ENCODE peak calls at places on chromosome 13, in four cellular contexts. D is IMR-90, F is OCI-LY7, M is hepatocyte. A is an unnamed sample.

GRCh38 chr13:51679616-51680015 is 95.4 kb downstream of the WDFY2 start:
- DNase-seq in M (no peak), F (no peak), D (no peak), A (no peak)

GRCh38 chr13:98226520-98226919 is 49.5 kb upstream of the RNF113B start:
- DNase-seq in F (no peak), M (no peak), D (no peak), A (no peak)

GRCh38 chr13:97298816-97299215 is 76.7 kb downstream of the MBNL2 start:
- DNase-seq in F (no peak), D (peak; percentile 47), M (no peak), A (no peak)

GRCh38 chr13:23445794-23446193 is 12.3 kb upstream of the SACS start:
- DNase-seq in F (no peak), D (no peak), M (no peak), A (peak; percentile 66)

GRCh38 chr13:20188649-20189553 is 3.8 kb downstream of the GJB2 start:
- DNase-seq in M (no peak), F (peak; percentile 5), D (no peak), A (no peak)

GRCh38 chr13:32261567-32261966 is 53.6 kb downstream of the ZAR1L start:
- DNase-seq in D (peak; percentile 92), F (no peak), M (peak; percentile 76), A (peak; percentile 60)

GRCh38 chr13:79491715-79492114 is 10.8 kb downstream of the NDFIP2 start:
- DNase-seq in M (no peak), F (no peak), D (peak; percentile 71), A (peak; percentile 95)

GRCh38 chr13:98930014-98930625 is 47.7 kb downstream of the DOCK9 start:
- DNase-seq in F (no peak), M (peak; percentile 29), D (no peak), A (no peak)

GRCh38 chr13:47178090-47178950 is 281.5 kb upstream of the HTR2A start:
- DNase-seq in D (no peak), M (no peak), F (peak; percentile 2), A (no peak)

GRCh38 chr13:105627270-105627669 is 908.2 kb downstream of the EFNB2 start:
- DNase-seq in M (no peak), F (no peak), D (no peak), A (no peak)

GRCh38 chr13:75372923-75373841 is 108.8 kb downstream of the TBC1D4 start:
- DNase-seq in F (no peak), D (no peak), M (no peak), A (no peak)

GRCh38 chr13:31209172-31209818 is 9.5 kb downstream of the B3GLCT start:
- DNase-seq in D (peak; percentile 36), F (no peak), M (peak; percentile 43), A (no peak)

GRCh38 chr13:45750566-45750965 is 48.4 kb downstream of the CBY2 start:
- DNase-seq in F (no peak), M (no peak), D (no peak), A (no peak)

GRCh38 chr13:96100457-96101220 is 10.7 kb downstream of the HS6ST3 start:
- DNase-seq in M (no peak), F (no peak), D (no peak), A (no peak)

GRCh38 chr13:53338760-53339159 is 310.1 kb downstream of the OLFM4 start:
- DNase-seq in D (no peak), F (no peak), M (no peak), A (no peak)

GRCh38 chr13:29513002-29513980 is 82.2 kb downstream of the SLC7A1 start:
- DNase-seq in F (no peak), M (no peak), D (peak; percentile 63), A (peak; percentile 10)

GRCh38 chr13:107867701-107868661 is 347.4 kb downstream of the LIG4 start:
- DNase-seq in F (no peak), D (peak; percentile 57), M (peak; percentile 76), A (peak; percentile 41)

GRCh38 chr13:59112375-59112774 is 1051.4 kb downstream of the DIAPH3 start:
- DNase-seq in F (no peak), D (peak; percentile 99), M (peak; percentile 21), A (peak; percentile 64)

GRCh38 chr13:24348797-24349515 is 39.6 kb downstream of the C1QTNF9 start:
- DNase-seq in F (no peak), D (no peak), M (peak; percentile 26), A (peak; percentile 60)

GRCh38 chr13:71320452-71320851 is 546.6 kb downstream of the DACH1 start:
- DNase-seq in M (peak; percentile 23), D (peak; percentile 41), F (peak; percentile 2), A (peak; percentile 7)

DNA sequence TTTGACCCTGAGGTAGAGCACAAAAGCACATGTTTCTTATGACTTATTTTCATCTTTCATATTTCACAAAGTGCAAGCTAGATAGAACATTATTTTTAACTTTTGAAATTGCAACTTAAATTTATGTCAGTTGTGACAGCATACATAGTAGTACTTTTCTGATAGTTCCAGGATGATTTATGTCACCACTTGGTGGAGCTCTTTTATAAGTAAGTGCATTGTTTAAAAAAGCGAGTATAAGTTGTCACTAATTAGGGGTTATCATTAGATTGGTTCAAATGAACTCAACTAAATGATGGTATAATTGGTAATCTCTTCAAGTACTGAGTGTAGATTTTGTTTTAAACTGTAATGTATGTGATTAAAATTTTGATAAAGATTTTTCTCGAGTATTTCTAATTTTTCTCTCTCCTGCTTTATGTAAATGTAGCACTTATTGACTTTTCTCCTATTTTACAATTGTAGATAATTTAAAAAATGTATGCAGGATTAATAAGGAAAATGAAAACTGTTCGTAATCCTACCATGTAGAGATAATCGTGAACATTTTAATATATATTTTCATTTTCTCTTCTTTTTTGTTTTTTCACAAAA is 31.1 kb downstream of the RB1 start:
- DNase-seq in F (peak; percentile 65), M (peak; percentile 39), D (peak; percentile 45), A (peak; percentile 17)
- TF ChIP-seq CTCF in F (peak; percentile 99), M (peak; percentile 65), D (peak; percentile 66), A (peak; percentile 59)

DNA sequence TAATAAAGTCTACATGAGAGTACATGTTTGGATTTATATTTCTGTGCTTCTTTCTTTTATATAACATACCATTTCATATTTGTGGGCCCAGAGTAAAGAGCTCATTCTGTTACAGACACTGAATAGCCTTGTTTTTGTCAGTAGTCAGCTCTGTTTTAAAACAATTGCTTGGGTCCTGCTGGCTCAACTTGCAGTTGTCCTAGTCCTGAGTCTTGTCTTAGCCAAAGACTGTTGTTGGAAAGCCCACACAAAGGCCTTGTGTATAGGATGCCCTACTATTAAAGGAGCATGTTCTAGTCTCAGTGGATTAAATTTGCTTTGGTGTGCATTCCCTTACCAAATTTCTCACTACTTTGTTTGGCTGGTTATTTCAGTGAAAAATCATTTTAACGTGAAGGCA is 3.8 kb upstream of the KCNRG start:
- DNase-seq in F (no peak), M (no peak), D (no peak), A (no peak)
- H4K20me1 ChIP-seq in F (no peaks in the 10 kb centered on the region), M (peaks cover 7% of the 10 kb centered on the region), D (peaks cover 13% of the 10 kb centered on the region), A (no peaks in the 10 kb centered on the region)

DNA sequence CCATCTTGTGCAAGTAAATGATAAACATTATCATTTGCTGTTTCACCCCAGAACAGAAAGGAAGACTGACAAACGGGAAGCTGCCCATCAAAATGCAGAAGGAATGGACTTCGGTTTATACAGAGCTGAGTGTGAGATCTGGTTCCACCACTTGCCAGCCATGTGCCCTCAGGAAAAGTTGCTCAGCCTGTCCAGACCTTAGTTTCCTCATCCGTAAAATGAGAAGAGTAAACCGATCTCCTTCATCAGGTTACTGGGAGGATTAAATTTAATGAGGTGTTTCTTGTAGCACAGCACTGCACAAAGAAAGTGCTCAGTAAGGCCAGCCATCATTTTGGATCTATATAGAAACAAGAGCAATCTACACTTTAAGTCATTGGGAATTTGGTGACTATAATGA is 36.7 kb upstream of the SERP2 start:
- DNase-seq in M (no peak), D (no peak), F (no peak), A (no peak)
- H3K27ac ChIP-seq in M (no peak overlapping the region), D (no peak overlapping the region), F (no peak overlapping the region), A (no peak overlapping the region)

DNA sequence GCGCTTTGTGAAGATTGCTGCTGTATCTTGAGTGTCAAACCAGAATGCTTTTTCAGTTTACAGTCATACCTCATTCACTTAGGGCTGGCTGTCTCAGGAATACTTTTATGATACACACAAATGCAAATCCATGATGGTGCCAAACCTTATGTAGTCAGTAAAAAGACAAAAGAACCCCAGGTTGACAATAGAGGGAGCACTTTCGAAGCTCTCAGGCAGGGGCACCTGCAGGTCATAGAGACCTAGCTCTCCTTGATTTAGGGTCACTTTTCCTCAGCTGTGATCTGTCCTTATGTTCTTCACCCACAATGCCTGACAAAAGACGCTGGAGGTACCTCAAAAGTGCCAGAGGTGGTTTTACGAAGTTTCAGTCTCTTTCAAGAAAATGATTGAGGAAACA is 172.2 kb downstream of the DNAJC15 start:
- DNase-seq in D (no peak), M (no peak), F (no peak), A (no peak)
- TF ChIP-seq CTCF in D (peak; percentile 4), M (no peak), F (peak; percentile 47), A (no peak)

A was measured in mammary epithelial cell.